ENCODE peak calls at places on chromosomes 7 and 10, in six cellular contexts. D is GM12865, B is astrocyte of the spinal cord, E is PC-3, H is IMR-90, S is Peyer's patch. I is an unnamed sample.
A peak's percentile ranks its signal among the peaks of the same experiment; 100 is the strongest.

GRCh38 chr10:76382381-76382851 is 951.0 kb downstream of the LRMDA start:
- DNase-seq in D (no peak), B (peak; percentile 69), E (peak; percentile 62), H (peak; percentile 49), S (no peak), I (peak; percentile 68)

GRCh38 chr10:78025685-78026364 is 3.5 kb downstream of the POLR3A start:
- DNase-seq in D (no peak), B (peak; percentile 74), E (peak; percentile 100), H (peak; percentile 79), S (no peak), I (no peak)

GRCh38 chr10:102375867-102376266 is 19.6 kb upstream of the NFKB2 start:
- DNase-seq in D (no peak), B (no peak), E (no peak), H (no peak), S (no peak), I (no peak)

GRCh38 chr7:54189330-54189729 is 352.8 kb upstream of the VSTM2A start:
- DNase-seq in D (no peak), B (no peak), E (no peak), H (no peak), S (no peak), I (no peak)

GRCh38 chr7:114916261-114916892 is 5.5 kb upstream of the MDFIC start:
- DNase-seq in D (peak; percentile 83), B (no peak), E (no peak), H (no peak), S (no peak), I (no peak)

GRCh38 chr7:111744501-111745155 is 182.3 kb upstream of the IMMP2L start:
- DNase-seq in D (no peak), B (peak; percentile 93), E (peak; percentile 11), H (peak; percentile 81), S (no peak), I (peak; percentile 65)

GRCh38 chr7:75056476-75056875 is 17.1 kb downstream of the RCC1L start:
- DNase-seq in D (no peak), B (peak; percentile 67), E (no peak), H (peak; percentile 83), S (no peak), I (peak; percentile 70)

GRCh38 chr10:104076743-104077160 is 8.9 kb downstream of the COL17A1 start:
- DNase-seq in D (no peak), B (peak; percentile 62), E (peak; percentile 12), H (peak; percentile 16), S (no peak), I (peak; percentile 94)

GRCh38 chr7:155529346-155529745 is 17.0 kb downstream of the CNPY1 start:
- DNase-seq in D (no peak), B (no peak), E (no peak), H (no peak), S (peak; percentile 18), I (no peak)

DNA sequence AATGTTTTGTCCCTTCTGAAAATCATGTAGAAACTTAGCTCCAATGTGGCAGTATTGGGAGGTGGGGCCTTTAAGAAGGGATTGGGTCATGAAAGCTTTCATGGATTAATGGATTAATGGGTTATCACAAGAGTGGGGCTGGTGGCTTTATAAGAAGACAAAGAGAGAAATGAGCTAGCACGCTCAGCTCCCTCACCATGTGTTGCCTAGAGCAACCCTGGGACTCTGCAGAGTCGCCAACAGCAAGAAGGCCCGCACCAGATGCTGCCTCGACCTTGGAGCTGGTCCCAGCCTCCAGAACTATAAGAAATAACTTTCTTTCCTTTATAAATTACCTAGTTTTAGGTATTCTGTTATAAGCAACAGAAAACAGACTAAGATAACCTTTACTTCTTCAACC is 74.9 kb upstream of the HECW1 start:
- DNase-seq in D (no peak), B (no peak), E (no peak), H (no peak), S (no peak), I (no peak)
- TF ChIP-seq CTCF in D (no peak), B (no peak), E (no peak), H (no peak), S (no peak), I (no peak)

DNA sequence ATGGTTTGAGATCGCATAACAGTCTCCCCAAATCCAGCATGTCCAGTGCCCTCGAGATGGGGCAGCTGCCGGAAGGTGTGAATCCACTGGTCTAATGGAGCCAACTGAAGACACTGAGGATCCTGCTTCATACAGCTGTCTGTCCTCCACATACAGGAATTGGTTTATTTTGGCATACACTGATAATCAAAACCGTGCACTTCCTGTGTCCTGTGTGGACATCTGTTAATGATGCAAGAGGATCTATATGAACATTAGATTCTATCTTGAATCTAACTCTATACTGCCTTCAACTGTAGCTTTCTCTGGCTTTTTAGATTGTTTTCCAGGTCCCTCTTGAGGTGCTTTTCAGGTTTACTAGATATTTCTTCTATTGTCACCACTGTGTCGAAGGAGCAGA is 3.0 kb upstream of the JAZF1 start:
- DNase-seq in D (no peak), B (no peak), E (no peak), H (peak; percentile 77), S (no peak), I (no peak)
- H3K4me3 ChIP-seq in D (no peak overlapping the region), B (no peak overlapping the region), E (no peak overlapping the region), H (no peak overlapping the region), S (no peak overlapping the region), I (no peak overlapping the region)

GRCh38 chr7:33807158-33807530 is 98.2 kb upstream of the BMPER start:
- DNase-seq in D (no peak), B (no peak), E (no peak), H (no peak), S (no peak), I (no peak)

GRCh38 chr7:33809218-33809617 is 96.1 kb upstream of the BMPER start:
- DNase-seq in D (no peak), B (no peak), E (no peak), H (no peak), S (no peak), I (no peak)

GRCh38 chr7:33805630-33806233 is 99.6 kb upstream of the BMPER start:
- DNase-seq in D (no peak), B (peak; percentile 57), E (peak; percentile 64), H (peak; percentile 64), S (no peak), I (peak; percentile 92)

GRCh38 chr7:33806284-33807157 is 98.8 kb upstream of the BMPER start:
- DNase-seq in D (no peak), B (peak; percentile 27), E (no peak), H (peak; percentile 10), S (no peak), I (peak; percentile 50)

GRCh38 chr7:33807779-33808482 is 97.4 kb upstream of the BMPER start:
- DNase-seq in D (peak; percentile 29), B (peak; percentile 82), E (peak; percentile 67), H (peak; percentile 74), S (no peak), I (peak; percentile 81)
- TF ChIP-seq CTCF in D (peak; percentile 60), B (peak; percentile 61), E (peak; percentile 86), H (peak; percentile 50), S (no peak), I (peak; percentile 48)

GRCh38 chr7:130942211-130942964 is 208.4 kb upstream of the KLF14 start:
- DNase-seq in D (peak; percentile 70), B (peak; percentile 75), E (peak; percentile 74), H (peak; percentile 86), S (peak; percentile 89), I (peak; percentile 56)
- H3K4me3 ChIP-seq in D (peak overlapping the region; percentile 63), B (peak overlapping the region; percentile 68), E (peak overlapping the region; percentile 80), H (peak overlapping the region; percentile 5), S (no peak overlapping the region), I (no peak overlapping the region)

GRCh38 chr10:93991101-93991500 is 2.6 kb upstream of the PLCE1 start:
- DNase-seq in D (no peak), B (no peak), E (no peak), H (no peak), S (no peak), I (no peak)

GRCh38 chr10:93991596-93992284 is 2.0 kb upstream of the PLCE1 start:
- DNase-seq in D (no peak), B (peak; percentile 80), E (peak; percentile 79), H (peak; percentile 73), S (peak; percentile 58), I (peak; percentile 79)

GRCh38 chr10:93993414-93993781 is 333 bp upstream of the PLCE1 start:
- DNase-seq in D (no peak), B (no peak), E (no peak), H (no peak), S (no peak), I (no peak)

GRCh38 chr10:93993782-93994668 is at the start of gene PLCE1:
- DNase-seq in D (peak; percentile 14), B (no peak), E (peak; percentile 69), H (peak; percentile 19), S (peak; percentile 69), I (peak; percentile 26)

DNA sequence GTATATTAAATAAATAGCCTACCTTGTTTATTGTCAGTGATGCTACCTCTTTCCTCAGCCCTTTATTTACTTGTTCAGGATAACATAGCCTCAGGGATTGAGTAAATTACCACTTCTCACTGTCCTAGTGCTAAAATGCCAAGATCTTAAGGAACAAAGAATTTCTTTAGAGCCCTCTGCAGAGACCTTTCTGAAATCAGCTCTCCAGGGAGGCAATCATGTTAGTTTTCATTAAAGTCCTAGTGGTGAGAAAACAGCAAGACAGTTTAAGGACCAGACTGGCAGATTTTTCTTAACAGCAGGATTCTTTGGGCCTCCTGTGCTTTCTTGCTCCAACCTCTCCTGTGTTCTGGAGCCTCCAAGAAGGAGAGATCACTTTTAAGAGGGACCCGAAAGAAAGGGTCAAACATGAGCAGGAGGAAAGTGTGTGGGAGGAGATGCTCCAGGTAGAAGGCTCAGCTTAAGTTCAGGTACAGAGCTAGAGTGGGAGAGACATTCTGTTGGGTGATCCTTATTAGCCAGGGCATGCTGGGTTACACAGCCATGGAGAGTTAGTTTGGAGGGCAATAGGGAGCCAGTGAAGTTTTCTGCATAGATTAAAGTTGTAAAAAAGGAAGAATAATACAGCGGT is 1.2 kb upstream of the PLCE1 start:
- DNase-seq in D (no peak), B (peak; percentile 50), E (peak; percentile 22), H (peak; percentile 16), S (no peak), I (no peak)
- TF ChIP-seq CTCF in D (no peak), B (peak; percentile 21), E (peak; percentile 26), H (peak; percentile 11), S (no peak), I (peak; percentile 31)

GRCh38 chr7:37546677-37547076 is 98.0 kb upstream of the ELMO1 start:
- DNase-seq in D (no peak), B (no peak), E (no peak), H (no peak), S (no peak), I (no peak)
- H3K4me3 ChIP-seq in D (no peak overlapping the region), B (no peak overlapping the region), E (no peak overlapping the region), H (no peak overlapping the region), S (no peak overlapping the region), I (no peak overlapping the region)

GRCh38 chr10:34484164-34484563 is 330.9 kb downstream of the PARD3 start:
- DNase-seq in D (no peak), B (no peak), E (peak; percentile 78), H (no peak), S (no peak), I (no peak)
- TF ChIP-seq CTCF in D (no peak), B (no peak), E (no peak), H (no peak), S (no peak), I (no peak)

I was measured in fibroblast of pulmonary artery.